ENCODE peak calls at places on chromosomes 4 and X, in eight cellular contexts. F is BJ; D is coronary artery; W is right lobe of liver; H is type B pancreatic cell; B is CD4-positive, alpha-beta T cell; A is epithelial cell of esophagus; I is GM20000. M is an unnamed sample.

GRCh38 chr4:163111588-163111987 is 55.1 kb downstream of the NAF1 start:
- DNase-seq in H (no peak), F (no peak), A (peak), B (no peak), I (no peak), D (no peak), W (no peak), M (no peak)

GRCh38 chr4:168421671-168422070 is 58.6 kb downstream of the DDX60L start:
- DNase-seq in I (no peak), D (no peak), H (no peak), A (peak), W (no peak), B (no peak), F (no peak), M (no peak)

GRCh38 chr4:134691915-134692314 is 490.3 kb upstream of the PABPC4L start:
- DNase-seq in F (peak), B (no peak), D (no peak), H (no peak), W (no peak), I (no peak), A (peak), M (no peak)

GRCh38 chrX:7828594-7828993 is 14.4 kb upstream of the VCX start:
- DNase-seq in I (no peak), H (no peak), D (no peak), B (no peak), W (no peak), A (peak), F (no peak), M (no peak)

GRCh38 chr4:2416564-2417195 is 1.8 kb downstream of the ZFYVE28 start:
- DNase-seq in H (peak), B (no peak), A (no peak), W (no peak), I (peak), F (no peak), D (no peak), M (no peak)

GRCh38 chr4:168139336-168139735 is 47.0 kb downstream of the ANXA10 start:
- DNase-seq in D (no peak), H (no peak), I (no peak), F (no peak), A (peak), W (no peak), B (no peak), M (no peak)

GRCh38 chrX:71998836-71999509 is 88.3 kb downstream of the NHSL2 start:
- DNase-seq in A (no peak), I (peak), B (peak), F (no peak), D (peak), H (no peak), W (no peak), M (no peak)

GRCh38 chr4:152708806-152709205 is 29.0 kb upstream of the TMEM154 start:
- DNase-seq in W (no peak), I (no peak), B (no peak), F (no peak), A (peak), D (no peak), H (no peak), M (no peak)

GRCh38 chrX:18961686-18962085 is 22.2 kb downstream of the PHKA2 start:
- DNase-seq in A (no peak), B (no peak), D (no peak), F (no peak), I (peak), H (no peak), W (no peak), M (no peak)

GRCh38 chr4:38860788-38861424 is 4.3 kb upstream of the TLR6 start:
- DNase-seq in F (no peak), I (peak), W (no peak), H (no peak), D (no peak), B (peak), A (peak), M (no peak)

GRCh38 chr4:17812801-17813200 is 2.0 kb downstream of the NCAPG start:
- DNase-seq in F (no peak), B (no peak), A (no peak), H (no peak), I (no peak), W (no peak), D (no peak), M (no peak)

GRCh38 chr4:38024203-38024504 is 64.0 kb downstream of the PTTG2 start:
- DNase-seq in A (no peak), W (no peak), H (no peak), D (no peak), B (no peak), I (no peak), F (no peak), M (no peak)

GRCh38 chr4:151315212-151315886 is 10.1 kb downstream of the SH3D19 start:
- DNase-seq in H (no peak), W (no peak), F (no peak), D (no peak), B (no peak), A (peak), I (no peak), M (no peak)

GRCh38 chr4:160319868-160320260 is 1217.0 kb downstream of the RAPGEF2 start:
- DNase-seq in D (no peak), B (no peak), A (peak), W (no peak), H (no peak), I (no peak), F (no peak), M (no peak)
- TF ChIP-seq CTCF in D (no peak), B (no peak), A (no peak), W (no peak), H (no peak), I (no peak), F (no peak), M (no peak)

GRCh38 chr4:84799318-84799717 is 167.2 kb downstream of the WDFY3 start:
- DNase-seq in I (no peak), H (no peak), F (no peak), B (no peak), A (no peak), W (no peak), D (no peak), M (no peak)
- TF ChIP-seq CTCF in I (no peak), H (no peak), F (no peak), B (no peak), A (no peak), W (no peak), D (no peak), M (no peak)

GRCh38 chr4:139774759-139775487 is 109.3 kb downstream of the MGST2 start:
- DNase-seq in D (no peak), B (no peak), F (no peak), A (no peak), H (no peak), W (no peak), I (no peak), M (peak)
- TF ChIP-seq CTCF in D (no peak), B (no peak), F (no peak), A (no peak), H (no peak), W (no peak), I (no peak), M (no peak)

GRCh38 chrX:48539345-48540014 is at the start of gene TBC1D25:
- DNase-seq in F (peak), H (peak), B (peak), I (peak), D (peak), W (peak), A (peak), M (peak)
- TF ChIP-seq CTCF in F (peak), H (peak), B (peak), I (peak), D (no peak), W (peak), A (peak), M (peak)

DNA sequence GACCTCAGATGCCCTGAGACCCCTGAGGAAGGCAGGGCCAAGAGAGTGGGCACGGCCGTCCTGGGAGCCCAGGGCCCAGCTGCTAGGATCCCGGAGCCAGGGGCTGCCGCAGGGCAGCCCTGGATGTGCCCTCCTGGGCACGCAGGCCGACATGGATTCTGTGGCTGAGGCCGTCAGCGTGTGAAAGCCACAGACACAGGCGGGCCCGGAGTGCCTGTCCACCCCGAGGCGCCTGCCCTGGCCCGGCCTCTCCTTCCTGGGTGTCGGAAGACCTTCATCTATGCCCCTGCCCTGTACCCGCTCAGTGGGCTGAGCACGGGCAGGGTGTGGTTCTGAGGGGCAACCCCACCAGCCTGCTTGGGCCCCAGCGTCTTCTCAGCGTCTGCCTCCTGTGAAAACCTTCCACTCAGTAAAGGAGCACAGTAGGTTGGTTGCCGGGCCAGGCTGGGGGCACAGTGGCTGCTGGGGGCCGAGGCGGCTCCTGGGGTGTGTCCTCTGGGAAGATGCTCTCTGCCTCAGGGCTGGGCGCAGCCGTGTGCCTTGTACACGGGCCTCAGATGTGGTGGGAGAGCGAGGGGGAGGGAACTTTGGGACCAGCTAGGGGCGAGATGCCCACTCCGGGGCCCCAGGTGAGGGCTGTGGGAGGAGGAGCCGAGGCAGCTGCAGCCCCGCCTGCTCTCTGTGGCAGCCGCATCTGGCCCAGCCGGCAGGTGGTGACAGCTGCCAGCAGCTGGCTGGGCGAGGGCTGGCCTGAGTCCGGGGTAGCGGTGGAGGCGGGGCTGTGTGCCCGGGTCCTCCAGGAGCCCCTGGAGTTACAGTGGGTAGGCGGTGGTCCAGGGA is 20.8 kb downstream of the FGFRL1 start:
- DNase-seq in A (peak), W (no peak), D (no peak), B (no peak), I (no peak), H (no peak), F (no peak), M (no peak)
- TF ChIP-seq CTCF in A (peak), W (no peak), D (no peak), B (no peak), I (no peak), H (no peak), F (no peak), M (peak)

DNA sequence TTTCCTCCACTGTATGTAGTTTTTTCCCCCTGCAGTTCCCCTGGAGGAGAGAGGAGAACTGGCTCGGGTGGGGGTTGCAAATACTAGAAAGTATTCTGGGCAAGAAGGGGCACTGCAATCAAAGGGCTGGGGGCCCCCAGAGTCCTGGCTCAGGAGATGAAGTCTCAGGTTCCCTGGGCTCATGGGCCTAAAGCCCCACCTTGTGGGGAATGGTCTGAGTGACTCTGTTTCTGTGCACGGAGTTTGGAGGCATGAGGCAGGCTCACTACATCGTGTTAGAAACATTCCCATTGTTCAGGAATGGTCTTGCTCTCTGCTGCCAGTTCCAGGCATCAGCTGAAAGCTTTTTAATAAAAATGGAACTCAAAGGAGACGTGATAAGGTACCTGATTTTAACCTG is 122.5 kb downstream of the TMEM164 start:
- DNase-seq in F (no peak), D (no peak), W (no peak), B (no peak), A (peak), I (no peak), H (no peak), M (no peak)
- TF ChIP-seq CTCF in F (peak), D (no peak), W (peak), B (no peak), A (peak), I (no peak), H (peak), M (peak)

DNA sequence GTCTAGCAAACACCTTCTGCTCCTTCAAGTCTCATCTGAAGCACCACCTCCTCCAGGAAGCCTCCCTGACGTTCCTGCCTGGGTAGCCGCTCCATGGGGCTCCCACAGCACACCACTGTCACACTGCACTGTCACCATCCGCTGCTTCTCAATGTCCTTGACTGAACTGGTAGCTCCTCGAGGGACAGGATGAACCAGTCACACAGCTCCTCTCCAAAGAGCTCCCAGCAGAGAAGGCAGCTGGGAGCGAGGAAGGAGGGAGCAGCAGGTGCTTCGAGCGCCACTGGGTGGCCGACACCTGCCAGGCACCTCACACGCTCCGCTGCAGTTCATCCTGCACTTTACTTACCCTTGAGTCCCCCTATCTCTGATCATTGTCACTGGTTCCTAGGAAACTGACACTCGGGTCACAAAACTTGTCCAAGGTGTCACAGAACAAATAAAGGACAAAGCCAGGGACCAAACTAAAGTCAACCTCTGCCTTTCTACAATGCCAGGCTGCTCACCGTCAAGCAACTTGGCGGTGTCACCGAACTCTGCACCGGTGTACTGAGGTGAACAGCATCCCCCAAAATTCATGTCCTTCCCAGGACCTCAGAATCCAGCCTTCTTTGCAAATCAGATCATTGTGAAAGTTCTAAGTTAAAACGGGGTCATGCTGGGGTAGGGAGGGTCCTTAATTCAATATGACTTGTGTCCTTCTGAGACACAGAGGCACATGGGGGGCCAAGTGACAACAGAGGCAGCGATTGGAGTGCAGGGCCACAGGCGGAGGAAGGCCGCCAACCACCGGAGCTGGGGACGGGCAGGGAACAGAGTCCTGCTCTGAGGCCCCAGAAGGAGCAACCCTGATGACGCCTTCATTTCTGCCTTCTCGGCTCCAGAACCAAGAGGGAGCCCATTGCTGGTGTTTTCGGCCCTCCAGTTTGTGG is 5.5 kb upstream of the S100P start:
- DNase-seq in W (no peak), I (no peak), A (peak), H (no peak), D (no peak), F (no peak), B (no peak), M (peak)
- TF ChIP-seq CTCF in W (no peak), I (no peak), A (peak), H (peak), D (no peak), F (no peak), B (no peak), M (peak)

GRCh38 chrX:105701310-105702052 is 120.9 kb upstream of the NRK start:
- DNase-seq in H (no peak), W (no peak), F (no peak), I (no peak), D (no peak), B (no peak), A (peak), M (no peak)
- TF ChIP-seq CTCF in H (peak), W (peak), F (peak), I (no peak), D (no peak), B (no peak), A (peak), M (peak)

GRCh38 chr4:158856852-158857251 is 88.0 kb downstream of the FNIP2 start:
- DNase-seq in W (no peak), D (no peak), F (no peak), H (no peak), A (peak), B (no peak), I (peak), M (no peak)
- TF ChIP-seq CTCF in W (peak), D (peak), F (peak), H (peak), A (peak), B (peak), I (peak), M (peak)